ENCODE peak calls at places on chromosome 2, in ten cellular contexts. One of them, this sample, is unnamed.

GRCh38 chr2:158459161-158460003 is 2.6 kb downstream of the PKP4 start:
- DNase-seq in IMR-90: no peak
- DNase-seq in hepatocyte: no peak
- DNase-seq in GM20000: no peak
- DNase-seq in stomach: no peak
- DNase-seq in AG04449: no peak
- DNase-seq in brain microvascular endothelial cell: no peak
- DNase-seq in cardiac muscle cell: peak
- DNase-seq in AG10803: no peak
- DNase-seq in nephron progenitor cell: no peak
- DNase-seq in this sample: no peak

GRCh38 chr2:10405441-10405840 is 42.7 kb downstream of the ODC1 start:
- DNase-seq in IMR-90: peak
- DNase-seq in hepatocyte: no peak
- DNase-seq in GM20000: no peak
- DNase-seq in stomach: no peak
- DNase-seq in AG04449: peak
- DNase-seq in brain microvascular endothelial cell: peak
- DNase-seq in cardiac muscle cell: peak
- DNase-seq in AG10803: peak
- DNase-seq in nephron progenitor cell: no peak
- DNase-seq in this sample: no peak

GRCh38 chr2:127893033-127893432 is 7.3 kb upstream of the AMMECR1L start:
- DNase-seq in IMR-90: no peak
- DNase-seq in hepatocyte: no peak
- DNase-seq in GM20000: no peak
- DNase-seq in stomach: no peak
- DNase-seq in AG04449: no peak
- DNase-seq in brain microvascular endothelial cell: no peak
- DNase-seq in cardiac muscle cell: no peak
- DNase-seq in AG10803: no peak
- DNase-seq in nephron progenitor cell: no peak
- DNase-seq in this sample: no peak

GRCh38 chr2:132465917-132466316 is 49.3 kb downstream of the GPR39 start:
- DNase-seq in IMR-90: peak
- DNase-seq in hepatocyte: no peak
- DNase-seq in GM20000: no peak
- DNase-seq in stomach: no peak
- DNase-seq in AG04449: no peak
- DNase-seq in brain microvascular endothelial cell: no peak
- DNase-seq in cardiac muscle cell: no peak
- DNase-seq in AG10803: no peak
- DNase-seq in nephron progenitor cell: no peak
- DNase-seq in this sample: no peak

GRCh38 chr2:205017912-205018311 is 472.6 kb downstream of the PARD3B start:
- DNase-seq in IMR-90: no peak
- DNase-seq in hepatocyte: no peak
- DNase-seq in GM20000: no peak
- DNase-seq in stomach: no peak
- DNase-seq in AG04449: no peak
- DNase-seq in brain microvascular endothelial cell: no peak
- DNase-seq in cardiac muscle cell: no peak
- DNase-seq in AG10803: no peak
- DNase-seq in nephron progenitor cell: no peak
- DNase-seq in this sample: no peak

GRCh38 chr2:74552914-74553811 is 579 bp downstream of the LOXL3 start:
- DNase-seq in IMR-90: no peak
- DNase-seq in hepatocyte: peak
- DNase-seq in GM20000: peak
- DNase-seq in stomach: no peak
- DNase-seq in AG04449: no peak
- DNase-seq in brain microvascular endothelial cell: no peak
- DNase-seq in cardiac muscle cell: peak
- DNase-seq in AG10803: peak
- DNase-seq in nephron progenitor cell: peak
- DNase-seq in this sample: peak

GRCh38 chr2:140122001-140122400 is 1341.8 kb upstream of the NXPH2 start:
- DNase-seq in IMR-90: no peak
- DNase-seq in hepatocyte: no peak
- DNase-seq in GM20000: no peak
- DNase-seq in stomach: no peak
- DNase-seq in AG04449: no peak
- DNase-seq in brain microvascular endothelial cell: peak
- DNase-seq in cardiac muscle cell: no peak
- DNase-seq in AG10803: no peak
- DNase-seq in nephron progenitor cell: no peak
- DNase-seq in this sample: no peak

GRCh38 chr2:86042256-86043168 is 63.2 kb downstream of the POLR1A start:
- DNase-seq in IMR-90: no peak
- DNase-seq in hepatocyte: no peak
- DNase-seq in GM20000: no peak
- DNase-seq in stomach: no peak
- DNase-seq in AG04449: no peak
- DNase-seq in brain microvascular endothelial cell: no peak
- DNase-seq in cardiac muscle cell: no peak
- DNase-seq in AG10803: no peak
- DNase-seq in nephron progenitor cell: no peak
- DNase-seq in this sample: no peak

GRCh38 chr2:120734930-120735611 is 597 bp upstream of the GLI2 start:
- DNase-seq in IMR-90: peak
- DNase-seq in hepatocyte: no peak
- DNase-seq in GM20000: no peak
- DNase-seq in stomach: peak
- DNase-seq in AG04449: no peak
- DNase-seq in brain microvascular endothelial cell: no peak
- DNase-seq in cardiac muscle cell: peak
- DNase-seq in AG10803: peak
- DNase-seq in nephron progenitor cell: peak
- DNase-seq in this sample: no peak

GRCh38 chr2:120737802-120738516 is 2.3 kb downstream of the GLI2 start:
- DNase-seq in IMR-90: no peak
- DNase-seq in hepatocyte: peak
- DNase-seq in GM20000: no peak
- DNase-seq in stomach: peak
- DNase-seq in AG04449: no peak
- DNase-seq in brain microvascular endothelial cell: no peak
- DNase-seq in cardiac muscle cell: peak
- DNase-seq in AG10803: no peak
- DNase-seq in nephron progenitor cell: no peak
- DNase-seq in this sample: no peak

GRCh38 chr2:120736955-120737801 is 1.5 kb downstream of the GLI2 start:
- DNase-seq in IMR-90: peak
- DNase-seq in hepatocyte: peak
- DNase-seq in GM20000: no peak
- DNase-seq in stomach: peak
- DNase-seq in AG04449: peak
- DNase-seq in brain microvascular endothelial cell: peak
- DNase-seq in cardiac muscle cell: peak
- DNase-seq in AG10803: peak
- DNase-seq in nephron progenitor cell: peak
- DNase-seq in this sample: no peak

GRCh38 chr2:120736202-120736954 is 710 bp downstream of the GLI2 start:
- DNase-seq in IMR-90: no peak
- DNase-seq in hepatocyte: no peak
- DNase-seq in GM20000: no peak
- DNase-seq in stomach: peak
- DNase-seq in AG04449: no peak
- DNase-seq in brain microvascular endothelial cell: no peak
- DNase-seq in cardiac muscle cell: no peak
- DNase-seq in AG10803: no peak
- DNase-seq in nephron progenitor cell: peak
- DNase-seq in this sample: no peak

DNA sequence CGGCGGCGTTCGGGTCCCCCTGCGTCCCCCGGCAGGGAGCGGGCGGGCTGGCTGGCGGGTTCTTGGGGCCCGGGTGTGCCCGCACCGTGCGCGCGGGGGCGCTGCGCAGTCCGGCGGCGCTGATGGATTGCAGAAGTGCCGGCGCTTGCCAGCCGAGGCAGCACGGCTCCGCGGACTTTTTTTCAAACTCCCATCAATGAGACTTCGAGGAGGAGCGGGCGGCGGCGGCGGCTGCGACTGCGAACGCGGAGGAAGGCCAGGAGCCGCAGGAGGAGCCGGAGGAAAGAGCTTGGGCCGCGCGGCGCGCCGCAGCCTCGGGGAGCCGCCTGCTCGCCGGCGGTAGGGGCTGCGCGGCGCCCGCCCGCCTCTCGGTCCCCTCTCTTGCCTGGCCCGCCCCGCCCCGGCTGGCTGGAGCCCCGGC is at the start of gene GLI2:
- DNase-seq in IMR-90: peak
- DNase-seq in hepatocyte: peak
- DNase-seq in GM20000: peak
- DNase-seq in stomach: peak
- DNase-seq in AG04449: no peak
- DNase-seq in brain microvascular endothelial cell: peak
- DNase-seq in cardiac muscle cell: peak
- DNase-seq in AG10803: peak
- DNase-seq in nephron progenitor cell: peak
- DNase-seq in this sample: peak
- TF ChIP-seq CTCF in IMR-90: peak
- TF ChIP-seq CTCF in hepatocyte: peak
- TF ChIP-seq CTCF in GM20000: peak
- TF ChIP-seq CTCF in stomach: peak
- TF ChIP-seq CTCF in AG04449: peak
- TF ChIP-seq CTCF in brain microvascular endothelial cell: peak
- TF ChIP-seq CTCF in cardiac muscle cell: peak
- TF ChIP-seq CTCF in AG10803: peak
- TF ChIP-seq CTCF in nephron progenitor cell: peak
- TF ChIP-seq CTCF in this sample: peak

GRCh38 chr2:27049422-27050280 is 1.8 kb upstream of the AGBL5 start:
- DNase-seq in IMR-90: no peak
- DNase-seq in hepatocyte: peak
- DNase-seq in GM20000: peak
- DNase-seq in stomach: no peak
- DNase-seq in AG04449: no peak
- DNase-seq in brain microvascular endothelial cell: no peak
- DNase-seq in cardiac muscle cell: no peak
- DNase-seq in AG10803: no peak
- DNase-seq in nephron progenitor cell: peak
- DNase-seq in this sample: peak

GRCh38 chr2:27051902-27052645 is 606 bp downstream of the AGBL5 start:
- DNase-seq in IMR-90: no peak
- DNase-seq in hepatocyte: peak
- DNase-seq in GM20000: no peak
- DNase-seq in stomach: peak
- DNase-seq in AG04449: no peak
- DNase-seq in brain microvascular endothelial cell: no peak
- DNase-seq in cardiac muscle cell: no peak
- DNase-seq in AG10803: no peak
- DNase-seq in nephron progenitor cell: no peak
- DNase-seq in this sample: no peak

GRCh38 chr2:27050996-27051901 is at the start of gene AGBL5:
- DNase-seq in IMR-90: peak
- DNase-seq in hepatocyte: peak
- DNase-seq in GM20000: peak
- DNase-seq in stomach: peak
- DNase-seq in AG04449: no peak
- DNase-seq in brain microvascular endothelial cell: peak
- DNase-seq in cardiac muscle cell: peak
- DNase-seq in AG10803: peak
- DNase-seq in nephron progenitor cell: peak
- DNase-seq in this sample: peak

GRCh38 chr2:27053321-27053720 is 1.9 kb downstream of the AGBL5 start:
- DNase-seq in IMR-90: no peak
- DNase-seq in hepatocyte: no peak
- DNase-seq in GM20000: no peak
- DNase-seq in stomach: no peak
- DNase-seq in AG04449: no peak
- DNase-seq in brain microvascular endothelial cell: no peak
- DNase-seq in cardiac muscle cell: no peak
- DNase-seq in AG10803: no peak
- DNase-seq in nephron progenitor cell: no peak
- DNase-seq in this sample: no peak

GRCh38 chr2:27050281-27050995 is 1.0 kb upstream of the AGBL5 start:
- DNase-seq in IMR-90: peak
- DNase-seq in hepatocyte: peak
- DNase-seq in GM20000: peak
- DNase-seq in stomach: peak
- DNase-seq in AG04449: peak
- DNase-seq in brain microvascular endothelial cell: peak
- DNase-seq in cardiac muscle cell: peak
- DNase-seq in AG10803: peak
- DNase-seq in nephron progenitor cell: peak
- DNase-seq in this sample: peak
- TF ChIP-seq CTCF in IMR-90: peak
- TF ChIP-seq CTCF in hepatocyte: peak
- TF ChIP-seq CTCF in GM20000: no peak
- TF ChIP-seq CTCF in stomach: peak
- TF ChIP-seq CTCF in AG04449: peak
- TF ChIP-seq CTCF in brain microvascular endothelial cell: peak
- TF ChIP-seq CTCF in cardiac muscle cell: peak
- TF ChIP-seq CTCF in AG10803: peak
- TF ChIP-seq CTCF in nephron progenitor cell: peak
- TF ChIP-seq CTCF in this sample: peak

DNA sequence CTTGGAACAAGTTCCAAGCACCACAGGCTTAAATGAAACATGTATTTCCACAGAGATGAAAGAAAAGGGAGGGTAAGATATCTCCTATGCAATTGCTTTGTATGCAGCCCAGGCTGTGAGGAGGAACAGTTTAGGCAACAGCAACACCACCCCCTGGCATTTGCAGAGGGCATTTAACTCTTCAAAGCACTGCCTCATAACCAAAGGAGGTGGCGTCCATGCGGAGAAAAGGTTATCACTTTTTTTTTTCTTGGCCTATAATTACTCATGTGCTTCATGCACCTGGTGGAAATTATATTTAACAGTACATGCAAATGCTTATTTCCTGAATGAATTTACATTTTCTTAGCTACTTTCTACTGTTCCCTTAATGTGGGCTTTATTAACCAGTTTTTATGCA is 286.0 kb downstream of the LPIN1 start:
- DNase-seq in IMR-90: no peak
- DNase-seq in hepatocyte: no peak
- DNase-seq in GM20000: peak
- DNase-seq in stomach: no peak
- DNase-seq in AG04449: no peak
- DNase-seq in brain microvascular endothelial cell: no peak
- DNase-seq in cardiac muscle cell: no peak
- DNase-seq in AG10803: no peak
- DNase-seq in nephron progenitor cell: no peak
- DNase-seq in this sample: no peak
- TF ChIP-seq CTCF in IMR-90: no peak
- TF ChIP-seq CTCF in hepatocyte: no peak
- TF ChIP-seq CTCF in GM20000: no peak
- TF ChIP-seq CTCF in stomach: no peak
- TF ChIP-seq CTCF in AG04449: no peak
- TF ChIP-seq CTCF in brain microvascular endothelial cell: no peak
- TF ChIP-seq CTCF in cardiac muscle cell: no peak
- TF ChIP-seq CTCF in AG10803: no peak
- TF ChIP-seq CTCF in nephron progenitor cell: no peak
- TF ChIP-seq CTCF in this sample: no peak

DNA sequence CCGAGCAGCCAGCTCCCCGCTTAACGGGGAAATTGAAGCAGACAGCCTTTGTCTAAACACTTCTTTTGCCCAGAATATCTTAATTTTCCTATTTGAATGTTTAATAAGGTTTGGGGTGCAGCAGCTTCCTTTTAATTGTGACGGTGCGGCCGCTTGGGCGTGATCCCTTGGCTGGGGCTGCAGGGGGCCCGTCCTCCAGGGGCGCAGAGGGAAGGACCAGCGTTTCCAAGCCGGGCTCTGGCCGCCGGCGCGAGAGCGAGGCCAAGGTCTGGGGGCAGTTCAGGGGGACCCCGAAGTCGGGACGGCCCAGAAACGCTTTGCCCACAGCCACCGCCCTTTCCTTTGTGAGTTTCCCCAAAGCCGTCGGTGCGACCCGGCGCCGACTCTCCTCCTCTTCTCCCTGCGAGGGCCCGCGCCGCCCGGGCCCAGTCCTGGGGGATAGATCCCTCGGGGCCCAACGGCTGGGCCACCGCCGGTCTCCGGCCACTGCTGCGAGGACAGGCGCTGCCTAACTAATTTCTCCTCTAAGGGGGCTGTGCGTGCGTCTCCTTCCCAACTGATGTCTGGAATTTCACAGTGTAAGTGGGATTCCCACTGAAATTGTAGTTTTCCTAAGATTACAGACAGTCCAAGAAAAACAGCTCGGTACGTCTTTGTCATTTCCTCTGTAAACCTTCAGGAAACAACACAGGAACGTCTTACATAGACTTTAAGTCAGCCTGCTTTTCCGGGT is 139.7 kb upstream of the SIX3 start:
- DNase-seq in IMR-90: no peak
- DNase-seq in hepatocyte: no peak
- DNase-seq in GM20000: peak
- DNase-seq in stomach: no peak
- DNase-seq in AG04449: no peak
- DNase-seq in brain microvascular endothelial cell: no peak
- DNase-seq in cardiac muscle cell: peak
- DNase-seq in AG10803: no peak
- DNase-seq in nephron progenitor cell: peak
- DNase-seq in this sample: peak
- TF ChIP-seq CTCF in IMR-90: no peak
- TF ChIP-seq CTCF in hepatocyte: no peak
- TF ChIP-seq CTCF in GM20000: no peak
- TF ChIP-seq CTCF in stomach: no peak
- TF ChIP-seq CTCF in AG04449: no peak
- TF ChIP-seq CTCF in brain microvascular endothelial cell: no peak
- TF ChIP-seq CTCF in cardiac muscle cell: no peak
- TF ChIP-seq CTCF in AG10803: no peak
- TF ChIP-seq CTCF in nephron progenitor cell: no peak
- TF ChIP-seq CTCF in this sample: no peak

This sample was measured in glutamatergic neuron.